ENCODE peak calls at places on chromosomes 4 and X, in six cellular contexts. B is HepG2, F is HCT116, P is GM12878, R is upper lobe of left lung, Y is K562. C is an unnamed sample.
A peak's percentile ranks its signal among the peaks of the same experiment; 100 is the strongest.

GRCh38 chrX:31228415-31228832 is 156.6 kb upstream of the FTHL17 start:
- ATAC-seq in B (no peak), F (no peak), P (peak; percentile 46), R (peak; percentile 90), Y (no peak), C (peak; percentile 79)

GRCh38 chr4:142823796-142824195 is 22.3 kb downstream of the INPP4B start:
- ATAC-seq in B (no peak), F (no peak), P (no peak), R (no peak), Y (no peak), C (no peak)

GRCh38 chr4:24174622-24175021 is 284.8 kb upstream of the PPARGC1A start:
- ATAC-seq in B (no peak), F (no peak), P (no peak), R (no peak), Y (no peak), C (no peak)

GRCh38 chr4:6527259-6527658 is 47.7 kb upstream of the MAN2B2 start:
- ATAC-seq in B (no peak), F (no peak), P (no peak), R (no peak), Y (no peak), C (no peak)

GRCh38 chr4:64581422-64581821 is 172.2 kb upstream of the TECRL start:
- ATAC-seq in B (no peak), F (no peak), P (no peak), R (no peak), Y (no peak), C (no peak)

GRCh38 chrX:106954041-106954440 is 33.8 kb downstream of the CLDN2 start:
- ATAC-seq in B (no peak), F (no peak), P (peak; percentile 52), R (no peak), Y (no peak), C (no peak)

GRCh38 chr4:187414716-187415115 is 580.9 kb upstream of the ZFP42 start:
- ATAC-seq in B (no peak), F (no peak), P (no peak), R (no peak), Y (no peak), C (no peak)

GRCh38 chr4:168163106-168163505 is 70.8 kb downstream of the ANXA10 start:
- ATAC-seq in B (no peak), F (no peak), P (no peak), R (no peak), Y (no peak), C (no peak)

GRCh38 chrX:121000589-121000988 is 15.0 kb upstream of the CT47A1 start:
- ATAC-seq in B (no peak), F (peak; percentile 69), P (peak; percentile 60), R (no peak), Y (peak; percentile 57), C (no peak)

GRCh38 chrX:138128025-138128671 is 562.2 kb downstream of the ZIC3 start:
- ATAC-seq in B (peak; percentile 81), F (no peak), P (peak; percentile 92), R (no peak), Y (peak; percentile 88), C (peak; percentile 61)

GRCh38 chr4:94819779-94820178 is 62.0 kb downstream of the BMPR1B start:
- ATAC-seq in B (no peak), F (no peak), P (no peak), R (no peak), Y (no peak), C (no peak)

GRCh38 chr4:105191621-105192210 is 45.0 kb downstream of the TET2 start:
- ATAC-seq in B (no peak), F (no peak), P (peak; percentile 65), R (peak; percentile 68), Y (no peak), C (peak; percentile 10)

GRCh38 chrX:72712094-72712755 is 1.9 kb downstream of the PHKA1 start:
- ATAC-seq in B (no peak), F (no peak), P (no peak), R (no peak), Y (peak; percentile 53), C (no peak)

GRCh38 chrX:154774622-154775021 is 12.0 kb downstream of the DKC1 start:
- ATAC-seq in B (no peak), F (no peak), P (no peak), R (no peak), Y (no peak), C (no peak)
- TF ChIP-seq POLR2A in B (no peak), F (no peak), P (no peak), R (no peak), Y (peak; percentile 3), C (no peak)

GRCh38 chr4:76144546-76144945 is 3.7 kb downstream of the NUP54 start:
- ATAC-seq in B (no peak), F (no peak), P (no peak), R (no peak), Y (no peak), C (no peak)

GRCh38 chr4:76148142-76148849 is at the start of gene NUP54:
- ATAC-seq in B (peak; percentile 98), F (peak; percentile 91), P (peak; percentile 97), R (peak; percentile 100), Y (peak; percentile 91), C (peak; percentile 99)

GRCh38 chr4:76153356-76153755 is 5.2 kb upstream of the NUP54 start:
- ATAC-seq in B (no peak), F (no peak), P (no peak), R (no peak), Y (no peak), C (no peak)

GRCh38 chr4:76147454-76148141 is 599 bp downstream of the NUP54 start:
- ATAC-seq in B (peak; percentile 95), F (peak; percentile 92), P (peak; percentile 83), R (peak; percentile 91), Y (peak; percentile 98), C (peak; percentile 32)
- TF ChIP-seq POLR2AphosphoS5 in B (no peak), F (no peak), P (no peak), R (no peak), Y (no peak), C (no peak)

GRCh38 chrX:10011991-10012390 is 44.8 kb downstream of the CLDN34 start:
- ATAC-seq in B (no peak), F (no peak), P (peak; percentile 34), R (no peak), Y (no peak), C (no peak)
- TF ChIP-seq POLR2A in B (no peak), F (no peak), P (no peak), R (no peak), Y (no peak), C (no peak)

DNA sequence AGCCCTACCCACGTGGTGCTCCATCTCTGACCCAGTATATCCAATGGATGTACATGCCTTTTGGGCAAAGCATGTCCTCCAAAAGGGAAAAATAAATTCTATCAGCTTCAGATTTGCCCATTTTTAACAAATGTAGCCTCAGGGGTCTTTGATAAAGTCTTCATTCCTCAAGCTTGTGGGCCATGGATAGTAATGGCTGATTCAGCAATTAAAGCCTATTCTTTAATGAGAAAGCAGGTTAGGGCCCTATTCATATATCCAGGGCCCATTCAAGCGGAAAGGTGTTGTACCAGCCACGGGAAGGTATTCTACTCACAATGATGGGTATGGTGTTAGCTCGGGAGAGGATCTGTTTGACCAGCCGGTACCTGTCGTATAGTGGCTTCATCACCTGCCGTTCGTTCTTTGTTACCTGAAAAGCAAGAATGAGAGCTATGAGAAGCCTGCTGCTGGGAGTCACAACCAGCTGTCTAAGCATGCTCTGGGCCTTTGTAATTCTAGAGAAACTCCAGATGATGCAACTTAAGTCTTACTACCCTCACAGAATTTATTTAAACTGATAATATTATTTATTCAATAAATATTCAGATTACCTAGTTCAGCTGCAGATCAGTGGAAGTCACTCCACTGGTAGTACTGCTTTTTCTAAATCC is 41.2 kb upstream of the NAP1L5 start:
- ATAC-seq in B (no peak), F (no peak), P (no peak), R (no peak), Y (no peak), C (no peak)
- TF ChIP-seq POLR2AphosphoS5 in B (no peak), F (no peak), P (no peak), R (no peak), Y (no peak), C (no peak)

C was measured in gastroesophageal sphincter.